ENCODE peak calls at places on chromosomes 7 and 10, in seven cellular contexts. L is upper lobe of right lung, Q is IMR-90, Y is psoas muscle, R is uterus, V is astrocyte of the spinal cord, W is GM20000. P is an unnamed sample.

GRCh38 chr10:59289809-59290208 is 72.5 kb downstream of the FAM13C start:
- DNase-seq in L (no peak), Q (no peak), Y (no peak), R (no peak), V (no peak), W (no peak), P (no peak)

GRCh38 chr10:103584216-103585010 is 90.9 kb downstream of the NEURL1 start:
- DNase-seq in L (no peak), Q (no peak), Y (peak), R (no peak), V (no peak), W (peak), P (no peak)

GRCh38 chr7:150941983-150942590 is 36.0 kb downstream of the KCNH2 start:
- DNase-seq in L (peak), Q (no peak), Y (peak), R (no peak), V (no peak), W (no peak), P (no peak)

GRCh38 chr10:9427208-9427607 is 1372.7 kb downstream of the GATA3 start:
- DNase-seq in L (no peak), Q (no peak), Y (no peak), R (no peak), V (no peak), W (no peak), P (no peak)

GRCh38 chr7:148501707-148502139 is 88.8 kb upstream of the C7orf33 start:
- DNase-seq in L (no peak), Q (no peak), Y (no peak), R (no peak), V (peak), W (peak), P (no peak)

GRCh38 chr10:79147306-79147705 is 78.5 kb downstream of the ZMIZ1 start:
- DNase-seq in L (no peak), Q (no peak), Y (no peak), R (no peak), V (no peak), W (no peak), P (no peak)

GRCh38 chr10:83332695-83333094 is 806.6 kb upstream of the GHITM start:
- DNase-seq in L (no peak), Q (no peak), Y (no peak), R (no peak), V (no peak), W (no peak), P (no peak)

GRCh38 chr10:132485391-132485790 is 52.2 kb upstream of the INPP5A start:
- DNase-seq in L (peak), Q (no peak), Y (no peak), R (no peak), V (no peak), W (no peak), P (no peak)

GRCh38 chr7:9718071-9718470 is 1255.6 kb upstream of the PHF14 start:
- DNase-seq in L (no peak), Q (no peak), Y (no peak), R (no peak), V (peak), W (no peak), P (no peak)

GRCh38 chr7:75986147-75986781 is 8.1 kb downstream of the TMEM120A start:
- DNase-seq in L (peak), Q (no peak), Y (peak), R (no peak), V (no peak), W (no peak), P (no peak)

GRCh38 chr7:70700055-70700934 is 431.6 kb upstream of the GALNT17 start:
- DNase-seq in L (no peak), Q (no peak), Y (no peak), R (no peak), V (no peak), W (no peak), P (no peak)

GRCh38 chr7:152868122-152869040 is 108.8 kb downstream of the ACTR3B start:
- DNase-seq in L (no peak), Q (no peak), Y (no peak), R (no peak), V (no peak), W (no peak), P (peak)

GRCh38 chr7:5526190-5527037 is 102.8 kb upstream of the TNRC18 start:
- DNase-seq in L (no peak), Q (peak), Y (peak), R (peak), V (peak), W (no peak), P (no peak)

GRCh38 chr7:100353685-100354330 is 4.1 kb upstream of the PILRB start:
- DNase-seq in L (no peak), Q (no peak), Y (no peak), R (no peak), V (no peak), W (no peak), P (no peak)

GRCh38 chr7:1912472-1913289 is 242.6 kb downstream of the ELFN1 start:
- DNase-seq in L (no peak), Q (peak), Y (peak), R (peak), V (peak), W (no peak), P (no peak)

GRCh38 chr7:106285801-106286492 is 1.2 kb upstream of the NAMPT start:
- DNase-seq in L (no peak), Q (peak), Y (no peak), R (peak), V (peak), W (peak), P (no peak)

GRCh38 chr7:155505422-155505793 is 41.0 kb downstream of the CNPY1 start:
- DNase-seq in L (no peak), Q (no peak), Y (no peak), R (no peak), V (no peak), W (no peak), P (no peak)

GRCh38 chr10:114544045-114544659 is 113.9 kb downstream of the ABLIM1 start:
- DNase-seq in L (no peak), Q (no peak), Y (no peak), R (no peak), V (no peak), W (peak), P (no peak)

GRCh38 chr7:30028749-30029635 is 780 bp downstream of the PLEKHA8 start:
- DNase-seq in L (no peak), Q (peak), Y (peak), R (no peak), V (peak), W (peak), P (no peak)

GRCh38 chr7:104179178-104179577 is 28.6 kb downstream of the ORC5 start:
- DNase-seq in L (no peak), Q (peak), Y (no peak), R (no peak), V (peak), W (no peak), P (no peak)

GRCh38 chr7:47333131-47333887 is 248.6 kb downstream of the TNS3 start:
- DNase-seq in L (no peak), Q (no peak), Y (no peak), R (no peak), V (no peak), W (no peak), P (peak)

GRCh38 chr7:150778738-150779301 is 21.3 kb downstream of the TMEM176B start:
- DNase-seq in L (peak), Q (peak), Y (peak), R (peak), V (peak), W (peak), P (no peak)

GRCh38 chr7:39746162-39746782 is 122.9 kb downstream of the RALA start:
- DNase-seq in L (peak), Q (peak), Y (peak), R (peak), V (peak), W (peak), P (peak)

GRCh38 chr7:127844707-127845331 is 186.4 kb downstream of the LRRC4 start:
- DNase-seq in L (no peak), Q (peak), Y (peak), R (peak), V (peak), W (no peak), P (no peak)

GRCh38 chr7:134514663-134515062 is 12.7 kb upstream of the AKR1B10 start:
- DNase-seq in L (no peak), Q (peak), Y (no peak), R (no peak), V (peak), W (peak), P (no peak)

GRCh38 chr7:92740713-92741126 is 95.7 kb downstream of the CDK6 start:
- DNase-seq in L (no peak), Q (peak), Y (no peak), R (no peak), V (peak), W (no peak), P (no peak)

GRCh38 chr7:141073173-141073640 is 657 bp upstream of the TMEM178B start:
- DNase-seq in L (peak), Q (peak), Y (peak), R (peak), V (peak), W (peak), P (peak)

GRCh38 chr7:71132521-71133231 is 732 bp downstream of the GALNT17 start:
- DNase-seq in L (no peak), Q (no peak), Y (no peak), R (peak), V (peak), W (no peak), P (no peak)

GRCh38 chr7:95209778-95210177 is 114.6 kb downstream of the PON1 start:
- DNase-seq in L (no peak), Q (no peak), Y (no peak), R (no peak), V (peak), W (no peak), P (no peak)

GRCh38 chr10:132114953-132115520 is 49.3 kb downstream of the JAKMIP3 start:
- DNase-seq in L (peak), Q (no peak), Y (no peak), R (no peak), V (no peak), W (no peak), P (peak)

GRCh38 chr10:132366006-132366405 is 31.0 kb upstream of the PWWP2B start:
- DNase-seq in L (peak), Q (no peak), Y (no peak), R (no peak), V (no peak), W (no peak), P (no peak)

GRCh38 chr10:6427357-6427959 is 152.6 kb downstream of the PRKCQ start:
- DNase-seq in L (no peak), Q (no peak), Y (no peak), R (no peak), V (no peak), W (no peak), P (peak)

GRCh38 chr7:25625316-25625715 is 397.0 kb upstream of the NPVF start:
- DNase-seq in L (no peak), Q (no peak), Y (no peak), R (no peak), V (no peak), W (no peak), P (no peak)

GRCh38 chr10:77771450-77771849 is 133.8 kb upstream of the KCNMA1 start:
- DNase-seq in L (no peak), Q (no peak), Y (no peak), R (no peak), V (no peak), W (no peak), P (peak)

GRCh38 chr7:151110941-151111645 is 24.8 kb downstream of the AGAP3 start:
- DNase-seq in L (peak), Q (peak), Y (peak), R (peak), V (peak), W (peak), P (peak)

GRCh38 chr10:60666221-60666620 is 112.1 kb upstream of the CDK1 start:
- DNase-seq in L (peak), Q (no peak), Y (no peak), R (no peak), V (no peak), W (no peak), P (no peak)

GRCh38 chr10:60663850-60664249 is 114.4 kb upstream of the CDK1 start:
- DNase-seq in L (no peak), Q (no peak), Y (no peak), R (no peak), V (peak), W (no peak), P (no peak)

GRCh38 chr10:60664859-60665258 is 113.4 kb upstream of the CDK1 start:
- DNase-seq in L (no peak), Q (peak), Y (no peak), R (no peak), V (peak), W (no peak), P (no peak)

DNA sequence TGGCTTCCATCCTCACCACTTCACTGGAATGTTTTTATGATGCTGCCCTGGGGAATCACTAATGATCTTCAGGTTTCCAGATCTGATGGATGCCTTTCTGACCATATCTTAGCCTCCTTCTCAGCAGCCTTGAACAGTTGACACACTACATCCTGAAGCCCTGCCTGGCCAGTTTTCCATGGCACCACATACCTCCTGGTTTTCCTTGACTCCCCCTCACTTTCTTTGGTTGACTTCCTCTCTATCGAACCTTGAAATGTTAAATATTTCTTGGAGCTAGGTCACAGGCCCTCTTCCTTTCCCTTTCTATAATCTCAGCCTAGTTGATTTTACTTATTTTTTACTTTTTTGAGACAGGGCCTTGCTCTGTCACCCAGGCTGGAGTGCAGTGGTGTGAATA is 108.8 kb upstream of the CDK1 start:
- DNase-seq in L (no peak), Q (no peak), Y (no peak), R (no peak), V (no peak), W (no peak), P (no peak)
- TF ChIP-seq CTCF in L (no peak), Q (no peak), Y (no peak), R (no peak), V (no peak), W (no peak), P (no peak)

DNA sequence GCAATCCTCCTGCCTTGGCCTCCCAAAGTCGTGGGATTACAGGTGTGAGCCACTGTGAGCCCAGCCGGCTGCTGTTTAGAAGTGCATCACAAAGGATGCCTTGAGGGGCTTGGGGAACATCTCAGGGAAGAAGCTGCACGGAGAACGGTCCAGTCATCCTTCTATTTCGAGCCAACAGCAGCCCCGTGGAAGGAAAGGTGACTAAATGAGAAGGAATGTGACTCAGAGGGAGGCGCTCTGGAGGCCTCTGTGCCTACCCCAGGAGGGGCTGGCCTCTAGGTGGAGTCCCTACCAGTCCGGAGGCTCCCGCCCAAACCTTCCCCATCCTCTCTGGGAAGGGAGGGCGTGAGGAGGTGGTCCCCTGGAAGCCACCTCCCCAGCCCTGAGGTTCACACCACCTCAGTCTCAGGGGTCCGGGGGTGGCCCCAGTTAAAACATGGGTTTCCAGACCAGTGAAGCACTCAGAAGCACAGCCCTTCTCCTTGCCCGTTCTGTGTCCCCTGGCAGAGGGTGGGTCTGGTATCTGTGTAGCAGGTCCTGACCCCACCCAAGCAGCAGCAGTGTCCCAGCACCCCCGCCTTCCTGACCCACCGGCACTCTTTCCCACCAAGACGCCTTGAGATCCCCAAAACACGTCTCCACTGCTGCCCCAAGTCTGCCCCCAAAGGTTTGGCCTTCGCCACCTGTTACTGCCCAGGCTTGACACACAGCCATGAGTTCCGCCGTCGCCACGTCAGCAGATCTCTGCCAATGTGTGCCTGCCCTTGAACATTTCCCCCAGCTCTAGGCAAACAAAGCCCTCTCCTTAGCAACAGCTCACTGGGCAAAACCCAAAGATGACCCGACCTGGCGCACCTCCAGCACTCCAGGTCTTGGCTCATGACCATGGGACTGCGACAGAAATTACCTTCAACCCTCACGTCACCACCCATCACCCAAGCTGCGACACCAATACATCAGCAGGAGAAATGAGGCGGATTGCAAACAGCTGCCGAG is 75.9 kb downstream of the CTBP2 start:
- DNase-seq in L (peak), Q (peak), Y (peak), R (peak), V (peak), W (no peak), P (no peak)
- TF ChIP-seq CTCF in L (peak), Q (peak), Y (peak), R (peak), V (peak), W (no peak), P (no peak)

GRCh38 chr10:124869941-124870340 is 68.3 kb downstream of the ABRAXAS2 start:
- DNase-seq in L (peak), Q (no peak), Y (no peak), R (no peak), V (no peak), W (no peak), P (no peak)

GRCh38 chr10:124864421-124865193 is 63.0 kb downstream of the ABRAXAS2 start:
- DNase-seq in L (peak), Q (no peak), Y (peak), R (no peak), V (no peak), W (no peak), P (no peak)

GRCh38 chr10:124865676-124866075 is 64.1 kb downstream of the ABRAXAS2 start:
- DNase-seq in L (peak), Q (no peak), Y (no peak), R (no peak), V (no peak), W (no peak), P (no peak)

GRCh38 chr10:124866812-124867211 is 65.2 kb downstream of the ABRAXAS2 start:
- DNase-seq in L (no peak), Q (no peak), Y (no peak), R (no peak), V (no peak), W (no peak), P (no peak)

DNA sequence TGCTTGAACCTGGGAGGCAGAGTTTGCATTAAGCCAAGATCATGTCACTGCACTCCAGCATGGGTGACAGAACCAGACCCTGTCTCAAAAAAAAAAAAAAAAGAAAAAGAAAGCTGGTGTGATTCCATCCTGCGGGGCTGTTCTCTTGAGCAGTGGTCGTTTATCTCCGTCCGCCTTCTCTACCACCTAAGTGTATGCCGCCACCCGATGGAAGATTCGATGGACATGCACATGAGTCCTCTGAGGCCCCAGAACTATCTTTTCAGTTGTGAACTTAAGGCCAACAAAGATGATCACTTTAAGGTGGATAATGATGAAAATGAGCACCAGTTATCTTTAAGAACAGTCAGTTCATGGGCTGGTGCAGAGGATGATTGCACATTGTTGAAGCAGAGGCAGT is 65.7 kb downstream of the ABRAXAS2 start:
- DNase-seq in L (peak), Q (no peak), Y (no peak), R (no peak), V (no peak), W (no peak), P (no peak)
- TF ChIP-seq CTCF in L (no peak), Q (no peak), Y (no peak), R (no peak), V (no peak), W (no peak), P (no peak)

GRCh38 chr10:97714401-97715258 is 1.1 kb downstream of the MARVELD1 start:
- DNase-seq in L (peak), Q (peak), Y (peak), R (peak), V (peak), W (peak), P (peak)

GRCh38 chr10:97713351-97713827 is at the start of gene MARVELD1:
- DNase-seq in L (peak), Q (peak), Y (peak), R (peak), V (peak), W (peak), P (peak)

GRCh38 chr10:97715259-97715874 is 1.8 kb downstream of the MARVELD1 start:
- DNase-seq in L (no peak), Q (no peak), Y (no peak), R (no peak), V (no peak), W (no peak), P (no peak)

GRCh38 chr10:97711640-97712267 is 1.8 kb upstream of the MARVELD1 start:
- DNase-seq in L (no peak), Q (no peak), Y (no peak), R (no peak), V (no peak), W (no peak), P (no peak)

GRCh38 chr10:97713828-97714400 is 384 bp downstream of the MARVELD1 start:
- DNase-seq in L (no peak), Q (peak), Y (peak), R (peak), V (peak), W (peak), P (peak)
- TF ChIP-seq CTCF in L (peak), Q (peak), Y (no peak), R (peak), V (peak), W (peak), P (peak)

GRCh38 chr7:159030490-159031134 is 114.1 kb downstream of the VIPR2 start:
- DNase-seq in L (peak), Q (no peak), Y (peak), R (peak), V (no peak), W (peak), P (peak)
- TF ChIP-seq CTCF in L (peak), Q (no peak), Y (peak), R (peak), V (no peak), W (peak), P (peak)